ENCODE peak calls at places on chromosomes 7 and 10, in five cellular contexts. H is neuronal stem cell, X is trophoblast cell, T is mesenchymal stem cell, L is H1. M is an unnamed sample.

GRCh38 chr7:140898794-140899548 is 25.8 kb downstream of the BRAF start:
- DNase-seq in H (no peak), X (no peak), T (peak; percentile 17), L (no peak), M (no peak)

GRCh38 chr7:11239311-11239710 is 265.6 kb downstream of the PHF14 start:
- DNase-seq in H (no peak), X (peak; percentile 82), T (peak; percentile 34), L (no peak), M (no peak)

GRCh38 chr10:125083576-125083920 is 76.8 kb downstream of the CTBP2 start:
- DNase-seq in H (no peak), X (no peak), T (peak; percentile 98), L (no peak), M (no peak)

GRCh38 chr10:22894714-22895113 is 33.1 kb upstream of the ARMC3 start:
- DNase-seq in H (no peak), X (peak; percentile 77), T (no peak), L (no peak), M (no peak)

GRCh38 chr7:150876817-150877526 is 24.7 kb downstream of the AOC1 start:
- DNase-seq in H (peak; percentile 80), X (peak; percentile 83), T (peak; percentile 94), L (peak; percentile 79), M (peak; percentile 86)

GRCh38 chr7:46714904-46715303 is 793.8 kb upstream of the IGFBP3 start:
- DNase-seq in H (no peak), X (no peak), T (no peak), L (no peak), M (no peak)

GRCh38 chr10:88478256-88478655 is 104.9 kb downstream of the RNLS start:
- DNase-seq in H (no peak), X (peak; percentile 54), T (no peak), L (no peak), M (no peak)

GRCh38 chr10:31321396-31321941 is 2.5 kb downstream of the ZEB1 start:
- DNase-seq in H (no peak), X (no peak), T (peak; percentile 33), L (no peak), M (no peak)

GRCh38 chr7:90605055-90605454 is 8.9 kb downstream of the CDK14 start:
- DNase-seq in H (no peak), X (no peak), T (no peak), L (no peak), M (no peak)

GRCh38 chr7:89605362-89605761 is 548.9 kb upstream of the STEAP1 start:
- DNase-seq in H (peak; percentile 8), X (no peak), T (no peak), L (no peak), M (peak; percentile 24)

GRCh38 chr7:13044309-13044708 is 356.9 kb downstream of the ARL4A start:
- DNase-seq in H (no peak), X (no peak), T (no peak), L (no peak), M (no peak)

GRCh38 chr10:132443605-132443997 is 46.6 kb downstream of the PWWP2B start:
- DNase-seq in H (no peak), X (peak; percentile 46), T (peak; percentile 52), L (no peak), M (no peak)

GRCh38 chr7:112929411-112929810 is 139.2 kb upstream of the TMEM168 start:
- DNase-seq in H (no peak), X (no peak), T (no peak), L (no peak), M (no peak)

GRCh38 chr10:123146013-123146891 is 1.7 kb upstream of the HMX2 start:
- DNase-seq in H (peak; percentile 33), X (no peak), T (no peak), L (no peak), M (no peak)

GRCh38 chr7:132386249-132386681 is 190.0 kb downstream of the PLXNA4 start:
- DNase-seq in H (no peak), X (no peak), T (no peak), L (no peak), M (no peak)

GRCh38 chr7:390761-391410 is 100.9 kb downstream of the FOXL3 start:
- DNase-seq in H (no peak), X (no peak), T (no peak), L (no peak), M (no peak)

GRCh38 chr7:30849565-30849964 is 62.1 kb upstream of the AQP1 start:
- DNase-seq in H (no peak), X (no peak), T (no peak), L (no peak), M (no peak)

GRCh38 chr7:140201393-140201792 is 24.6 kb upstream of the KDM7A start:
- DNase-seq in H (no peak), X (no peak), T (no peak), L (no peak), M (peak; percentile 39)

GRCh38 chr10:25522946-25523608 is 348.3 kb downstream of the GPR158 start:
- DNase-seq in H (peak; percentile 27), X (peak; percentile 66), T (no peak), L (peak; percentile 85), M (peak; percentile 81)

GRCh38 chr7:68943786-68944185 is 654.5 kb upstream of the AUTS2 start:
- DNase-seq in H (no peak), X (peak; percentile 39), T (no peak), L (no peak), M (no peak)

GRCh38 chr10:1249142-1249541 is 193.0 kb downstream of the WDR37 start:
- DNase-seq in H (no peak), X (no peak), T (no peak), L (no peak), M (no peak)
- H2BK12ac ChIP-seq in H (no peak overlapping the region), X (no peak overlapping the region), T (no peak overlapping the region), L (no peak overlapping the region), M (no peak overlapping the region)

GRCh38 chr10:6310977-6311376 is 108.2 kb downstream of the PFKFB3 start:
- DNase-seq in H (no peak), X (no peak), T (no peak), L (no peak), M (no peak)
- H2BK12ac ChIP-seq in H (no peak overlapping the region), X (no peak overlapping the region), T (no peak overlapping the region), L (no peak overlapping the region), M (no peak overlapping the region)

GRCh38 chr7:158006841-158007696 is 580.6 kb downstream of the PTPRN2 start:
- DNase-seq in H (no peak), X (no peak), T (no peak), L (no peak), M (no peak)
- H2BK12ac ChIP-seq in H (peak overlapping the region; percentile 92), X (no peak overlapping the region), T (no peak overlapping the region), L (peak overlapping the region; percentile 98), M (no peak overlapping the region)

GRCh38 chr10:95443636-95444035 is 117.5 kb downstream of the SORBS1 start:
- DNase-seq in H (no peak), X (no peak), T (no peak), L (no peak), M (no peak)
- H2BK12ac ChIP-seq in H (no peak overlapping the region), X (no peak overlapping the region), T (no peak overlapping the region), L (no peak overlapping the region), M (no peak overlapping the region)